ENCODE peak calls at places on chromosomes 2 and 18, in eight cellular contexts. U is foreskin fibroblast, V is mammary epithelial cell, B is right lobe of liver, T is K562, R is stomach, I is neural progenitor cell, Z is colonic mucosa. F is an unnamed sample.

GRCh38 chr2:186068154-186068826 is 329.7 kb downstream of the FSIP2 start:
- DNase-seq in I (peak; percentile 13), B (no peak), T (no peak), Z (no peak), V (no peak), R (no peak), U (no peak), F (no peak)

GRCh38 chr2:163515836-163516235 is 220.0 kb downstream of the FIGN start:
- DNase-seq in R (no peak), T (no peak), I (no peak), V (no peak), Z (no peak), U (no peak), B (no peak), F (no peak)

GRCh38 chr2:175371378-175371777 is 189.9 kb upstream of the ATP5MC3 start:
- DNase-seq in B (no peak), I (no peak), Z (no peak), V (no peak), U (no peak), R (no peak), T (no peak), F (no peak)

GRCh38 chr2:88329815-88330603 is 122.5 kb downstream of the FOXI3 start:
- DNase-seq in R (no peak), U (no peak), T (no peak), B (no peak), V (peak; percentile 81), I (peak; percentile 93), Z (no peak), F (no peak)

GRCh38 chr2:63050186-63050915 is at the start of gene OTX1:
- DNase-seq in T (peak; percentile 97), B (peak; percentile 80), Z (peak; percentile 63), U (peak; percentile 75), I (peak; percentile 94), R (peak; percentile 78), V (peak; percentile 86), F (no peak)

GRCh38 chr18:9095297-9096012 is 7.0 kb upstream of the NDUFV2 start:
- DNase-seq in Z (no peak), V (no peak), R (no peak), I (no peak), B (no peak), T (peak; percentile 34), U (peak; percentile 41), F (no peak)

GRCh38 chr2:177759443-177759842 is 313.1 kb downstream of the PDE11A start:
- DNase-seq in R (no peak), Z (no peak), V (no peak), B (no peak), I (no peak), U (peak; percentile 9), T (no peak), F (no peak)

GRCh38 chr2:224552771-224553170 is 32.4 kb downstream of the CUL3 start:
- DNase-seq in V (no peak), T (no peak), U (no peak), R (no peak), Z (no peak), I (no peak), B (no peak), F (no peak)

GRCh38 chr18:35444636-35445035 is 53.1 kb downstream of the INO80C start:
- DNase-seq in U (no peak), B (no peak), R (no peak), V (no peak), I (no peak), Z (no peak), T (no peak), F (no peak)

GRCh38 chr18:40897884-40898283 is 1057.2 kb upstream of the PIK3C3 start:
- DNase-seq in T (no peak), U (no peak), R (no peak), V (no peak), Z (no peak), I (no peak), B (no peak), F (no peak)

GRCh38 chr2:30823452-30823851 is 16.2 kb upstream of the CAPN13 start:
- DNase-seq in V (no peak), I (no peak), Z (no peak), B (no peak), T (no peak), R (no peak), U (no peak), F (no peak)

GRCh38 chr18:69725009-69725408 is 222.7 kb downstream of the CD226 start:
- DNase-seq in I (no peak), Z (no peak), V (no peak), T (no peak), B (no peak), U (no peak), R (no peak), F (no peak)

DNA sequence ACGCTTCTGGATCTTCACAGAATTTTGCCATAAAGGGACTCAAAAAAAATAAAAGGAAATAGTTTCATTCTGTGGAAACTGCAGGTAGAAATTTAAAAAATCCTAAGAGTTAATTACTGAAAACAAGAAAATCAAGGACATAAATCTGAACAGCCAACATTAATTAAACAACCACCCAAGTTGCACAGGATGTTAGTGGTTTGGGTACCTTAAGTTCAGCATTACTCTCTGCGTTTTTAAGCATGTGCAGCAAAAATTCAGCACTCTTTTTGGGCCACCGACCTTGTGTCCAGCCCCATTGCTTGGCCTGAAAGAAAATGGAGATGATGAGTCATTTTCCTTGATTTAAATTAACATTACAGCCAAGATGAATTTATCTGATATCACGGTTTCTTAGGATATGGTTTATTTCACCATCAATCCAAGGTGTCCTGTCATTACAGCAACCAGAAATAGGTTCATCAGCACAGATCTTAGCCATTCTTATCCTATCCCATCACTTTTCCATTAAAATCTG is 3.3 kb upstream of the C18orf32 start:
- DNase-seq in I (no peak), V (no peak), T (no peak), Z (no peak), U (no peak), R (no peak), B (no peak), F (no peak)
- H3K4me3 ChIP-seq in I (peak overlapping the region; percentile 92), V (peak overlapping the region; percentile 82), T (peak overlapping the region; percentile 99), Z (no peak overlapping the region), U (peak overlapping the region; percentile 98), R (no peak overlapping the region), B (no peak overlapping the region), F (peak overlapping the region; percentile 13)

GRCh38 chr2:102301867-102302362 is 9.4 kb upstream of the IL1RL1 start:
- DNase-seq in R (no peak), V (peak; percentile 29), T (peak; percentile 23), B (no peak), Z (peak; percentile 57), I (peak; percentile 80), U (no peak), F (no peak)
- TF ChIP-seq CTCF in R (peak; percentile 8), V (peak; percentile 36), T (peak; percentile 66), B (peak; percentile 24), Z (peak; percentile 40), I (peak; percentile 63), U (no peak), F (no peak)

GRCh38 chr2:164953279-164953678 is 2.0 kb downstream of the SLC38A11 start:
- DNase-seq in U (no peak), V (no peak), T (no peak), I (no peak), R (no peak), B (no peak), Z (no peak), F (no peak)

GRCh38 chr2:164952057-164952702 is 3.1 kb downstream of the SLC38A11 start:
- DNase-seq in B (no peak), R (no peak), V (no peak), I (no peak), T (no peak), Z (no peak), U (no peak), F (no peak)

GRCh38 chr2:164960159-164960558 is 4.8 kb upstream of the SLC38A11 start:
- DNase-seq in V (no peak), U (peak; percentile 7), Z (no peak), B (no peak), R (no peak), T (no peak), I (no peak), F (no peak)

GRCh38 chr2:164954186-164954585 is 1.1 kb downstream of the SLC38A11 start:
- DNase-seq in T (no peak), V (no peak), U (no peak), B (no peak), R (no peak), Z (no peak), I (no peak), F (no peak)

GRCh38 chr2:164954954-164955701 is at the start of gene SLC38A11:
- DNase-seq in R (peak; percentile 42), U (peak; percentile 57), T (no peak), B (peak; percentile 52), V (peak; percentile 20), Z (peak; percentile 25), I (no peak), F (no peak)
- H3K4me3 ChIP-seq in R (peak within 1 kb of the TSS; percentile 42), U (peak within 1 kb of the TSS; percentile 62), T (no peak within 1 kb of the TSS), B (peak within 1 kb of the TSS; percentile 48), V (peak within 1 kb of the TSS; percentile 45), Z (peak within 1 kb of the TSS; percentile 27), I (no peak within 1 kb of the TSS), F (peak within 1 kb of the TSS; percentile 48)

GRCh38 chr2:207951734-207952480 is 73.4 kb downstream of the PLEKHM3 start:
- DNase-seq in U (no peak), V (no peak), I (no peak), B (no peak), Z (no peak), R (no peak), T (no peak), F (no peak)
- TF ChIP-seq CTCF in U (no peak), V (no peak), I (no peak), B (no peak), Z (no peak), R (no peak), T (no peak), F (no peak)

GRCh38 chr18:76441002-76441667 is 53.9 kb downstream of the ZNF516 start:
- DNase-seq in B (no peak), T (no peak), Z (no peak), V (no peak), R (no peak), U (no peak), I (no peak), F (no peak)
- H3K4me3 ChIP-seq in B (no peak overlapping the region), T (no peak overlapping the region), Z (no peak overlapping the region), V (no peak overlapping the region), R (no peak overlapping the region), U (no peak overlapping the region), I (no peak overlapping the region), F (no peak overlapping the region)

F was measured in AG04449.